ENCODE peak calls at places on chromosomes 3 and 15, in nine cellular contexts. One of them, this sample, is unnamed.

GRCh38 chr15:73021139-73021621 is 31.1 kb upstream of the NEO1 start:
- DNase-seq in heart right ventricle: no peak
- DNase-seq in fibroblast of mammary gland: no peak
- DNase-seq in endothelial cell of umbilical vein: no peak
- DNase-seq in cardiac fibroblast: no peak
- DNase-seq in AG09309: no peak
- DNase-seq in ovary: no peak
- DNase-seq in A549: no peak
- DNase-seq in right atrium auricular region: no peak
- DNase-seq in this sample: no peak

GRCh38 chr3:12691733-12692132 is 27.8 kb upstream of the RAF1 start:
- DNase-seq in AG09309: no peak
- DNase-seq in fibroblast of mammary gland: no peak
- DNase-seq in right atrium auricular region: no peak
- DNase-seq in cardiac fibroblast: no peak
- DNase-seq in endothelial cell of umbilical vein: no peak
- DNase-seq in heart right ventricle: no peak
- DNase-seq in A549: no peak
- DNase-seq in ovary: no peak
- DNase-seq in this sample: no peak

GRCh38 chr3:136925425-136926190 is 32.2 kb upstream of the IL20RB start:
- DNase-seq in heart right ventricle: no peak
- DNase-seq in A549: no peak
- DNase-seq in right atrium auricular region: no peak
- DNase-seq in AG09309: no peak
- DNase-seq in endothelial cell of umbilical vein: no peak
- DNase-seq in fibroblast of mammary gland: no peak
- DNase-seq in cardiac fibroblast: no peak
- DNase-seq in ovary: no peak
- DNase-seq in this sample: no peak

GRCh38 chr3:193782280-193782654 is 189.3 kb downstream of the OPA1 start:
- DNase-seq in endothelial cell of umbilical vein: no peak
- DNase-seq in heart right ventricle: no peak
- DNase-seq in ovary: no peak
- DNase-seq in AG09309: no peak
- DNase-seq in fibroblast of mammary gland: no peak
- DNase-seq in cardiac fibroblast: no peak
- DNase-seq in A549: peak; percentile 28
- DNase-seq in right atrium auricular region: no peak
- DNase-seq in this sample: peak; percentile 69

GRCh38 chr3:193992062-193992461 is 143.9 kb upstream of the HES1 start:
- DNase-seq in A549: no peak
- DNase-seq in AG09309: no peak
- DNase-seq in cardiac fibroblast: no peak
- DNase-seq in endothelial cell of umbilical vein: no peak
- DNase-seq in right atrium auricular region: no peak
- DNase-seq in fibroblast of mammary gland: no peak
- DNase-seq in heart right ventricle: no peak
- DNase-seq in ovary: no peak
- DNase-seq in this sample: no peak

GRCh38 chr15:98562361-98562791 is 86.0 kb upstream of the IGF1R start:
- DNase-seq in AG09309: no peak
- DNase-seq in cardiac fibroblast: no peak
- DNase-seq in heart right ventricle: no peak
- DNase-seq in A549: no peak
- DNase-seq in endothelial cell of umbilical vein: no peak
- DNase-seq in fibroblast of mammary gland: no peak
- DNase-seq in right atrium auricular region: no peak
- DNase-seq in ovary: no peak
- DNase-seq in this sample: no peak

GRCh38 chr3:174973465-174973864 is 114.3 kb downstream of the NAALADL2 start:
- DNase-seq in heart right ventricle: no peak
- DNase-seq in right atrium auricular region: no peak
- DNase-seq in endothelial cell of umbilical vein: no peak
- DNase-seq in A549: no peak
- DNase-seq in fibroblast of mammary gland: no peak
- DNase-seq in ovary: no peak
- DNase-seq in AG09309: no peak
- DNase-seq in cardiac fibroblast: no peak
- DNase-seq in this sample: no peak

GRCh38 chr3:143157957-143158548 is 38.5 kb downstream of the CHST2 start:
- DNase-seq in fibroblast of mammary gland: no peak
- DNase-seq in ovary: no peak
- DNase-seq in cardiac fibroblast: no peak
- DNase-seq in AG09309: no peak
- DNase-seq in endothelial cell of umbilical vein: no peak
- DNase-seq in right atrium auricular region: no peak
- DNase-seq in heart right ventricle: no peak
- DNase-seq in A549: no peak
- DNase-seq in this sample: no peak

GRCh38 chr15:65421360-65422215 is 1.2 kb downstream of the IGDCC4 start:
- DNase-seq in ovary: peak; percentile 75
- DNase-seq in A549: no peak
- DNase-seq in fibroblast of mammary gland: peak; percentile 66
- DNase-seq in endothelial cell of umbilical vein: no peak
- DNase-seq in heart right ventricle: peak; percentile 36
- DNase-seq in cardiac fibroblast: no peak
- DNase-seq in AG09309: no peak
- DNase-seq in right atrium auricular region: no peak
- DNase-seq in this sample: no peak

GRCh38 chr3:146895026-146895749 is 290.0 kb upstream of the PLSCR5 start:
- DNase-seq in AG09309: peak; percentile 79
- DNase-seq in A549: no peak
- DNase-seq in heart right ventricle: no peak
- DNase-seq in fibroblast of mammary gland: peak; percentile 71
- DNase-seq in endothelial cell of umbilical vein: peak; percentile 30
- DNase-seq in cardiac fibroblast: peak; percentile 86
- DNase-seq in right atrium auricular region: no peak
- DNase-seq in ovary: no peak
- DNase-seq in this sample: no peak

GRCh38 chr15:95770191-95770590 is 560.3 kb upstream of the NR2F2 start:
- DNase-seq in AG09309: no peak
- DNase-seq in heart right ventricle: no peak
- DNase-seq in ovary: no peak
- DNase-seq in endothelial cell of umbilical vein: peak; percentile 76
- DNase-seq in cardiac fibroblast: peak; percentile 63
- DNase-seq in right atrium auricular region: no peak
- DNase-seq in A549: no peak
- DNase-seq in fibroblast of mammary gland: no peak
- DNase-seq in this sample: no peak

DNA sequence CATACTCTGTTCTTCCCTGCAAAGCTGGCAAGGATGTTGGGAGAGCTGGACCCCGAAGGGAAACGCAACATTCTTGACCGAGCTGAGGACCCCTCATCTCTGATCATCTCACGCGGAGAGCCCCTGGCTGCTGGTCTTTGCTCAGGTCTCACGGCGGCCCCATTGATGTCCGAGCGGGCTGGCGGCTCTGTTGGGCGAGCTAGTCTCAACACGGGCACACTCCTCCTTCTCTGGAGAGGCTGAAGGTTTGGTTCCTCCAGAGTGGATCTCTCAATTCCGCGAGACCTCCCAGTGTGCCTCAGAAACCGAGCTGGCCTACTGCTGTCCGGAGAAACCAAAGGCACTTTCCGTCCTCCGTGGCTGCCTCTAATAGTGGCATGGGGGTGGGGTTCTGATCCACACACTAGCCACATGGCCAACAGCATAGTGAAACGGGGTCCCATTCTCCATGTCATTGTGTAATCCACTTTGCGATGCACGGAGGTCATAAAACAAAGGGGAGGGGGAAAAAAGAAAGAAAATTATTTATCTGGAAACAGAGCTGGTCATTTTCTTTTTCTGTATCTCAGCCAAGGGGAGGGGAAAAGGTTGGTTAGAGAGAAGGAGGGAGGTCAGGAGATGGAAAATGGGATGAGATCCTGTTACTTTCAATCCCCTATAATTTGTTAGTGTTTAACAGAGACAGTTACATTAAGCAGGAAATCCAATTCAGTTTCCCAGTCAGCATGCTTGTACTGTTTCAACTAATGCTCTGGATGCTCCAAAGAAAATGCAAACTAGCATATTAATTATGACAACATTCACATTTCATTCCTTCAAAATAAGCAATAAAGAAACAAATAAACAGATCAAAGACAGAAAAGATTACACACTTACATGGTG is 1.3 kb downstream of the CCDC80 start:
- DNase-seq in heart right ventricle: no peak
- DNase-seq in cardiac fibroblast: no peak
- DNase-seq in AG09309: no peak
- DNase-seq in ovary: peak; percentile 33
- DNase-seq in right atrium auricular region: no peak
- DNase-seq in endothelial cell of umbilical vein: no peak
- DNase-seq in fibroblast of mammary gland: peak; percentile 56
- DNase-seq in A549: no peak
- DNase-seq in this sample: no peak
- H3K4me3 ChIP-seq in heart right ventricle: peak overlapping the region; percentile 40
- H3K4me3 ChIP-seq in cardiac fibroblast: peak overlapping the region; percentile 71
- H3K4me3 ChIP-seq in AG09309: peak overlapping the region; percentile 65
- H3K4me3 ChIP-seq in ovary: peak overlapping the region; percentile 35
- H3K4me3 ChIP-seq in right atrium auricular region: peak overlapping the region; percentile 50
- H3K4me3 ChIP-seq in endothelial cell of umbilical vein: peak overlapping the region; percentile 43
- H3K4me3 ChIP-seq in fibroblast of mammary gland: peak overlapping the region; percentile 86
- H3K4me3 ChIP-seq in A549: peak overlapping the region; percentile 47
- H3K4me3 ChIP-seq in this sample: peak overlapping the region; percentile 38

DNA sequence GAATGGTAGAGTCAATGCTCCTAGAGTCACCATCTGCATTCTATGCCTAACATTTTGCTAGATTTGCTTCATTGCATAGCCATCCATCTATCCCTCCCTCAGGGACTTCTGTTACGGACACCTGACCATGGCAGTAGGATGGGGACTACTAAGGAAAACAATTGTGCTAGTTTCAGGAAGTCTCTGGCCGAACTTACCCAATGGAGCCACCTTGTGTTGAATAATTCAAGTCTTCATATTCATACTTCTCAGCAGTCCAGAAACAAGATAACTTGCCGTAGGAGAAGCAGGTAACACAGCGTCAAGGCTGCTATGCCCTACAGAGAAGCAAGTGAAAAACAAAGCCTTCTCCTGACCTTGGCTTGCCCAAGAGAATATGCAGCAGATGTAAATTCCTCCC is 685.3 kb downstream of the GRM7 start:
- DNase-seq in heart right ventricle: no peak
- DNase-seq in ovary: no peak
- DNase-seq in cardiac fibroblast: peak; percentile 57
- DNase-seq in AG09309: no peak
- DNase-seq in endothelial cell of umbilical vein: peak; percentile 79
- DNase-seq in right atrium auricular region: no peak
- DNase-seq in fibroblast of mammary gland: peak; percentile 7
- DNase-seq in A549: peak; percentile 23
- DNase-seq in this sample: no peak
- TF ChIP-seq CTCF in heart right ventricle: peak; percentile 52
- TF ChIP-seq CTCF in ovary: no peak
- TF ChIP-seq CTCF in cardiac fibroblast: peak; percentile 13
- TF ChIP-seq CTCF in AG09309: no peak
- TF ChIP-seq CTCF in endothelial cell of umbilical vein: peak; percentile 6
- TF ChIP-seq CTCF in right atrium auricular region: peak; percentile 58
- TF ChIP-seq CTCF in fibroblast of mammary gland: peak; percentile 7
- TF ChIP-seq CTCF in A549: no peak
- TF ChIP-seq CTCF in this sample: peak; percentile 28

GRCh38 chr3:129226374-129226773 is 23.0 kb upstream of the COPG1 start:
- DNase-seq in A549: peak; percentile 85
- DNase-seq in endothelial cell of umbilical vein: peak; percentile 92
- DNase-seq in fibroblast of mammary gland: peak; percentile 95
- DNase-seq in right atrium auricular region: peak; percentile 88
- DNase-seq in ovary: peak; percentile 31
- DNase-seq in cardiac fibroblast: peak; percentile 89
- DNase-seq in heart right ventricle: peak; percentile 82
- DNase-seq in AG09309: peak; percentile 72
- DNase-seq in this sample: peak; percentile 80

GRCh38 chr3:129224984-129225393 is 24.4 kb upstream of the COPG1 start:
- DNase-seq in cardiac fibroblast: peak; percentile 76
- DNase-seq in AG09309: peak; percentile 35
- DNase-seq in ovary: peak; percentile 66
- DNase-seq in endothelial cell of umbilical vein: peak; percentile 71
- DNase-seq in heart right ventricle: peak; percentile 82
- DNase-seq in A549: peak; percentile 86
- DNase-seq in fibroblast of mammary gland: peak; percentile 78
- DNase-seq in right atrium auricular region: peak; percentile 89
- DNase-seq in this sample: peak; percentile 89

GRCh38 chr3:129230311-129231019 is 18.9 kb upstream of the COPG1 start:
- DNase-seq in right atrium auricular region: no peak
- DNase-seq in cardiac fibroblast: peak; percentile 92
- DNase-seq in fibroblast of mammary gland: peak; percentile 96
- DNase-seq in A549: peak; percentile 79
- DNase-seq in ovary: no peak
- DNase-seq in AG09309: peak; percentile 52
- DNase-seq in endothelial cell of umbilical vein: peak; percentile 46
- DNase-seq in heart right ventricle: no peak
- DNase-seq in this sample: no peak

GRCh38 chr3:129231331-129232119 is 17.9 kb upstream of the COPG1 start:
- DNase-seq in fibroblast of mammary gland: peak; percentile 68
- DNase-seq in cardiac fibroblast: peak; percentile 35
- DNase-seq in heart right ventricle: no peak
- DNase-seq in ovary: no peak
- DNase-seq in endothelial cell of umbilical vein: no peak
- DNase-seq in AG09309: no peak
- DNase-seq in right atrium auricular region: no peak
- DNase-seq in A549: peak; percentile 29
- DNase-seq in this sample: no peak

DNA sequence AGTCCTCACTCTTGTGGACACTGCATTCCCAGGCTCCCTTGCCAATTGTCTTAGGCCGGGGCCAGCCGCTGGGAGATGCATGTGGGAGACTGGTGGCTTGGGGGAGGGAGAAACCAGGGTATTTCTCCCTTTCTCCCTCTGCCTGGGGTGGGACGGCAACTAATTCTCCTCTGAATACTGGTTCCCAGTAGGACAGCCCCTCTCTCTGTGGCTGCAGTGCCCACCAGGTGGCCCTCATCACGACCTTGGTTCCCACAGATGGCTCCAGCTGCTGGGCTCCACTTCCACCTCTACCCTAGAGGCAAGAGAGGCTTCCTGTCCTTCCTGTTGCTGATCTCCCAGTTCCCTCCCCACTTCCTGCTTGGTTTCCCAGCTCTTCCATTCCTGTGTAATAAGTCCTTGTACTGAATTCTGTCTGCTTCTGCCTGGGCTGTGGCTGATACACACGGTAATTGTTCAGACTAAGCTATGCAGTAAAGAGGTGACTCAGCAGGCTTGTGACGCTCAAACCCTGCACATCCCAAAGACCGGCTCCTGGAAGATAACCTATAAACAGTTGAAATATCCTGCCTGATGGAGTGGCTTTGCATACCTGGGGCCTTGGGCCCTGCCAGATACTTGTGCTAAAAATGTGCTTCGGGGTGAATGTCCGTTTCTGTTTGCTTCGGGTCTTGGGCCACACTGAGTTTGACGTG is 20.4 kb upstream of the COPG1 start:
- DNase-seq in ovary: no peak
- DNase-seq in cardiac fibroblast: peak; percentile 86
- DNase-seq in fibroblast of mammary gland: peak; percentile 86
- DNase-seq in AG09309: peak; percentile 49
- DNase-seq in heart right ventricle: peak; percentile 24
- DNase-seq in right atrium auricular region: no peak
- DNase-seq in endothelial cell of umbilical vein: peak; percentile 53
- DNase-seq in A549: peak; percentile 60
- DNase-seq in this sample: no peak
- H3K4me3 ChIP-seq in ovary: no peak overlapping the region
- H3K4me3 ChIP-seq in cardiac fibroblast: no peak overlapping the region
- H3K4me3 ChIP-seq in fibroblast of mammary gland: no peak overlapping the region
- H3K4me3 ChIP-seq in AG09309: no peak overlapping the region
- H3K4me3 ChIP-seq in heart right ventricle: no peak overlapping the region
- H3K4me3 ChIP-seq in right atrium auricular region: no peak overlapping the region
- H3K4me3 ChIP-seq in endothelial cell of umbilical vein: no peak overlapping the region
- H3K4me3 ChIP-seq in A549: no peak overlapping the region
- H3K4me3 ChIP-seq in this sample: no peak overlapping the region

GRCh38 chr3:196632033-196632751 is 7.3 kb upstream of the NRROS start:
- DNase-seq in ovary: peak; percentile 63
- DNase-seq in heart right ventricle: peak; percentile 86
- DNase-seq in right atrium auricular region: peak; percentile 74
- DNase-seq in cardiac fibroblast: peak; percentile 67
- DNase-seq in fibroblast of mammary gland: peak; percentile 51
- DNase-seq in AG09309: no peak
- DNase-seq in endothelial cell of umbilical vein: peak; percentile 80
- DNase-seq in A549: peak; percentile 70
- DNase-seq in this sample: peak; percentile 94
- TF ChIP-seq CTCF in ovary: no peak
- TF ChIP-seq CTCF in heart right ventricle: peak; percentile 31
- TF ChIP-seq CTCF in right atrium auricular region: peak; percentile 69
- TF ChIP-seq CTCF in cardiac fibroblast: peak; percentile 24
- TF ChIP-seq CTCF in fibroblast of mammary gland: no peak
- TF ChIP-seq CTCF in AG09309: peak; percentile 33
- TF ChIP-seq CTCF in endothelial cell of umbilical vein: no peak
- TF ChIP-seq CTCF in A549: no peak
- TF ChIP-seq CTCF in this sample: peak; percentile 43

This sample was measured in upper lobe of right lung.